ENCODE peak calls at places on chromosomes 16 and 17, in seven cellular contexts. J, T, L, S, P, Q and A are unnamed samples.

GRCh38 chr17:39602533-39603303 is 5.0 kb downstream of the NEUROD2 start:
- DNase-seq in J (no peak), T (peak; percentile 67), L (no peak), S (no peak), P (no peak), Q (no peak), A (no peak)

GRCh38 chr16:57473906-57474305 is 11.4 kb downstream of the POLR2C start:
- DNase-seq in J (no peak), T (no peak), L (no peak), S (no peak), P (no peak), Q (no peak), A (no peak)

GRCh38 chr17:43211480-43212402 is at the start of gene TMEM106A:
- DNase-seq in J (peak; percentile 97), T (no peak), L (peak; percentile 33), S (peak; percentile 74), P (peak; percentile 67), Q (peak; percentile 81), A (no peak)

GRCh38 chr17:50685334-50685665 is 22.4 kb downstream of the ANKRD40 start:
- DNase-seq in J (no peak), T (no peak), L (no peak), S (no peak), P (no peak), Q (no peak), A (no peak)

GRCh38 chr16:49789617-49790016 is 66.3 kb downstream of the ZNF423 start:
- DNase-seq in J (no peak), T (no peak), L (no peak), S (no peak), P (no peak), Q (no peak), A (no peak)

GRCh38 chr17:29379084-29379811 is 10.9 kb upstream of the TAOK1 start:
- DNase-seq in J (no peak), T (no peak), L (no peak), S (no peak), P (no peak), Q (peak; percentile 21), A (no peak)

GRCh38 chr17:20954794-20955193 is 88.0 kb downstream of the USP22 start:
- DNase-seq in J (no peak), T (no peak), L (no peak), S (no peak), P (no peak), Q (no peak), A (no peak)

GRCh38 chr17:40480501-40481003 is 20.9 kb downstream of the TNS4 start:
- DNase-seq in J (peak; percentile 59), T (peak; percentile 91), L (no peak), S (no peak), P (no peak), Q (no peak), A (no peak)

GRCh38 chr17:53749178-53749577 is 73.5 kb upstream of the KIF2B start:
- DNase-seq in J (no peak), T (peak; percentile 38), L (no peak), S (no peak), P (no peak), Q (no peak), A (no peak)

GRCh38 chr17:77501101-77501566 is 360.4 kb downstream of the SEC14L1 start:
- DNase-seq in J (peak; percentile 55), T (no peak), L (no peak), S (no peak), P (no peak), Q (no peak), A (peak; percentile 34)

GRCh38 chr16:19239756-19240155 is 45.8 kb upstream of the CLEC19A start:
- DNase-seq in J (no peak), T (no peak), L (no peak), S (no peak), P (no peak), Q (no peak), A (no peak)

GRCh38 chr16:22898131-22898530 is 84.2 kb downstream of the HS3ST2 start:
- DNase-seq in J (no peak), T (no peak), L (no peak), S (no peak), P (no peak), Q (no peak), A (no peak)

GRCh38 chr17:66507103-66507923 is 204.9 kb downstream of the PRKCA start:
- DNase-seq in J (peak; percentile 85), T (no peak), L (no peak), S (peak; percentile 33), P (no peak), Q (no peak), A (no peak)

GRCh38 chr17:76912585-76912984 is 44.4 kb downstream of the MGAT5B start:
- DNase-seq in J (no peak), T (no peak), L (no peak), S (no peak), P (no peak), Q (no peak), A (no peak)